ENCODE peak calls at places on chromosomes 3 and 15, in eight cellular contexts. X is PC-3, D is K562, V is endothelial cell of umbilical vein, L is mammary epithelial cell, R is neural progenitor cell, G is HCT116, M is DND-41. K is an unnamed sample.

GRCh38 chr3:29686889-29687592 is 406.2 kb downstream of the RBMS3 start:
- DNase-seq in X (no peak), D (no peak), V (peak), L (peak), R (no peak), G (no peak), M (no peak), K (peak)

GRCh38 chr3:185353823-185354614 is 8.9 kb upstream of the MAP3K13 start:
- DNase-seq in X (peak), D (peak), V (peak), L (peak), R (peak), G (peak), M (peak), K (peak)

GRCh38 chr3:134667461-134667860 is 16.6 kb upstream of the KY start:
- DNase-seq in X (no peak), D (no peak), V (no peak), L (no peak), R (no peak), G (no peak), M (no peak), K (no peak)

GRCh38 chr3:188959013-188959412 is 212.8 kb upstream of the TPRG1 start:
- DNase-seq in X (no peak), D (no peak), V (no peak), L (no peak), R (no peak), G (no peak), M (no peak), K (no peak)

GRCh38 chr3:178420033-178420432 is 116.2 kb upstream of the KCNMB2 start:
- DNase-seq in X (peak), D (no peak), V (no peak), L (no peak), R (no peak), G (no peak), M (no peak), K (peak)

GRCh38 chr3:159951580-159951979 is 37.1 kb upstream of the IL12A start:
- DNase-seq in X (no peak), D (no peak), V (no peak), L (no peak), R (no peak), G (no peak), M (no peak), K (no peak)

GRCh38 chr3:16151109-16151508 is 23.4 kb upstream of the GALNT15 start:
- DNase-seq in X (peak), D (no peak), V (peak), L (peak), R (no peak), G (no peak), M (no peak), K (peak)

GRCh38 chr3:46716461-46717441 is 918 bp downstream of the PRSS50 start:
- DNase-seq in X (no peak), D (no peak), V (no peak), L (no peak), R (no peak), G (no peak), M (peak), K (no peak)

GRCh38 chr15:64029111-64029510 is 17.2 kb downstream of the DAPK2 start:
- DNase-seq in X (no peak), D (no peak), V (no peak), L (no peak), R (peak), G (no peak), M (no peak), K (no peak)

GRCh38 chr3:172309059-172309458 is 139.2 kb downstream of the GHSR start:
- DNase-seq in X (no peak), D (no peak), V (no peak), L (no peak), R (no peak), G (no peak), M (no peak), K (no peak)

GRCh38 chr3:61847784-61848462 is 286.6 kb downstream of the PTPRG start:
- DNase-seq in X (no peak), D (no peak), V (peak), L (no peak), R (no peak), G (no peak), M (no peak), K (peak)

GRCh38 chr15:74790080-74790916 is 8.4 kb downstream of the CSK start:
- DNase-seq in X (no peak), D (no peak), V (no peak), L (no peak), R (no peak), G (no peak), M (no peak), K (peak)

GRCh38 chr15:41482070-41482469 is 11.6 kb upstream of the ITPKA start:
- DNase-seq in X (no peak), D (no peak), V (no peak), L (no peak), R (no peak), G (no peak), M (no peak), K (no peak)

GRCh38 chr3:197456271-197457091 is 99.3 kb downstream of the BDH1 start:
- DNase-seq in X (no peak), D (peak), V (peak), L (peak), R (peak), G (peak), M (peak), K (peak)

GRCh38 chr15:47983533-47983932 is 137.3 kb upstream of the SLC24A5 start:
- DNase-seq in X (peak), D (no peak), V (no peak), L (no peak), R (peak), G (no peak), M (no peak), K (no peak)

GRCh38 chr3:52314495-52314894 is 1.6 kb upstream of the DNAH1 start:
- DNase-seq in X (no peak), D (no peak), V (no peak), L (no peak), R (no peak), G (no peak), M (no peak), K (peak)

GRCh38 chr3:69246612-69247011 is 124.2 kb upstream of the LMOD3 start:
- DNase-seq in X (no peak), D (no peak), V (no peak), L (no peak), R (no peak), G (no peak), M (no peak), K (no peak)

GRCh38 chr3:155230382-155230781 is 63.1 kb downstream of the STRIT1 start:
- DNase-seq in X (no peak), D (no peak), V (no peak), L (peak), R (no peak), G (no peak), M (no peak), K (peak)

GRCh38 chr3:66401578-66402382 is 99.0 kb downstream of the LRIG1 start:
- DNase-seq in X (no peak), D (no peak), V (no peak), L (no peak), R (peak), G (no peak), M (no peak), K (no peak)

GRCh38 chr3:62607287-62608029 is 234.1 kb upstream of the FEZF2 start:
- DNase-seq in X (peak), D (no peak), V (peak), L (peak), R (peak), G (no peak), M (no peak), K (peak)

GRCh38 chr15:25875551-25875950 is 12.4 kb upstream of the ATP10A start:
- DNase-seq in X (no peak), D (no peak), V (no peak), L (no peak), R (no peak), G (no peak), M (no peak), K (peak)

GRCh38 chr15:63718590-63719035 is 115.1 kb downstream of the HERC1 start:
- DNase-seq in X (peak), D (no peak), V (no peak), L (peak), R (no peak), G (no peak), M (no peak), K (peak)

GRCh38 chr15:88400591-88400990 is 66.6 kb downstream of the MRPL46 start:
- DNase-seq in X (no peak), D (no peak), V (no peak), L (no peak), R (peak), G (no peak), M (no peak), K (no peak)

GRCh38 chr15:29968099-29968892 is 114.5 kb upstream of the GOLGA8J start:
- DNase-seq in X (peak), D (no peak), V (no peak), L (peak), R (peak), G (no peak), M (no peak), K (peak)

GRCh38 chr15:45387379-45388007 is 9.1 kb upstream of the GATM start:
- DNase-seq in X (peak), D (no peak), V (no peak), L (peak), R (no peak), G (no peak), M (no peak), K (no peak)

GRCh38 chr15:51076142-51076897 is 18.4 kb downstream of the TNFAIP8L3 start:
- DNase-seq in X (no peak), D (peak), V (no peak), L (no peak), R (no peak), G (no peak), M (no peak), K (no peak)

GRCh38 chr3:17717411-17717810 is 25.0 kb downstream of the TBC1D5 start:
- DNase-seq in X (no peak), D (no peak), V (no peak), L (no peak), R (no peak), G (no peak), M (no peak), K (no peak)

DNA sequence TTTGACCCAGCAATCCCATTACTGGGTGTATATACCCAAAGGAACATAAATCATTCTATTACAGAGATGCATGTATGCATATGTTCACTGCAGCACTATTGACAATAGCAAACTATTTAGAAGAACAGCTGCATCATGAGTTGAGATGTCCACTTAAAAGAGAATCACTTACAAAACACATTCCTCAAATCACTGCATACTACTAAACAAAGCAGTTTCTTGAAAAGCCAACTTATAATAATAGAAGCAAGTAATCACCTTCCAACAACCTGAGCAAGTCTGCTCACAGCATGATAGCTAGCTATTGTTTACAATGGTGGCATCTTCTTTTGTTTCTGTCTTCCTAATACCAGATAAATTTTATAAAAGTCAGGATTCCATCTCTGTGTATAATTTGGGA is 454.7 kb upstream of the ADAMTS9 start:
- DNase-seq in X (no peak), D (no peak), V (no peak), L (no peak), R (peak), G (no peak), M (no peak), K (no peak)
- H3K9ac ChIP-seq in X (no peak), D (no peak), V (no peak), L (no peak), R (no peak), G (no peak), M (no peak), K (no peak)

DNA sequence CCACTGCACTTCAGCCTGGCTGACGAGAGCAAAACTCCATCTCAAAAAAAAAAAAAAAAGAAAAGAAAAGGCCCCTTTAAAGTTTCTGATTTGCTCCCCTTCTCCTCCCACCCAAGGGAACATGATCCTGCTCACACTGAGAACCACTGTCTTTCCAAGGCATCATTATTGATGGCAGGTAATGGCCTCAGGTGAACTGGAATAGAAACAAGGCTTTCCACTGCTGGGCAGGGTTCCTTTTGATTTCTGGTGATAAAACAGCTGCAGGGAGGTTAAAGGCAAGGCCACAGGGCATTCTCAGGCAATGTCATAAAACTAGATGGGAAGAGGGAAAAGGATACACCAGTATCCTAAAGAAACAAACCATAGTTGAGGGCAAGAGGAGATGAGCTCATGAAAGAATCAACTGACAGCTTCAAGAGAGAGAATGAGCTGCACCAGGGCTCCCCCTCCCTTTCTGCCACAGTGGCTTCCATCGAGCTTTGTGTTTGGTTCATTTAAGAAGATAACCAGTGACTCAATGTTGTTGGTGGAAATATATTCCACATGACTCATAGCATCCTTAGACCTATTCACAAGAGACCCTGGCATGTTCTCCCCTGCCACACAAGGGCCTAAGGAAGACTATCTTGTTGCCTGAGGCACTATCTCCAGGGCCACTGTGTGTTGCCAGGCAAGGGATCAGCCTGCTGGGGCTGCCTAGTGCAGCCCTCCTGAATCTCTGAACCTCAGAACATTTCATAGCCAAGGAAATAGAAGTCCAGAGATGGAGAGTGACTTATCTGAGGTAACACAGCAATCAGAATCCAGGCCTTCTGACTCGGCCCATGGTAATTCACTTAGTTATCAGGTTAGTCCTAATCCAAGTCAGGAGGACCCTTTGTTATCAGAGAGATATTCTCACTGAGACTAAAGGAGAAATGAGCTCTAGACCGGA is 86.5 kb downstream of the WDR76 start:
- DNase-seq in X (peak), D (no peak), V (peak), L (peak), R (no peak), G (peak), M (no peak), K (peak)
- TF ChIP-seq EZH2 in X (no peak), D (no peak), V (no peak), L (no peak), R (no peak), G (no peak), M (no peak), K (no peak)

GRCh38 chr15:31367730-31368344 is 41.2 kb downstream of the KLF13 start:
- DNase-seq in X (no peak), D (no peak), V (no peak), L (no peak), R (no peak), G (no peak), M (no peak), K (no peak)

GRCh38 chr15:31365032-31365654 is 38.5 kb downstream of the KLF13 start:
- DNase-seq in X (no peak), D (no peak), V (no peak), L (no peak), R (no peak), G (no peak), M (no peak), K (no peak)

GRCh38 chr15:31366169-31366734 is 39.6 kb downstream of the KLF13 start:
- DNase-seq in X (no peak), D (no peak), V (no peak), L (peak), R (no peak), G (no peak), M (no peak), K (peak)

GRCh38 chr15:31365655-31366127 is 39.1 kb downstream of the KLF13 start:
- DNase-seq in X (no peak), D (peak), V (no peak), L (peak), R (peak), G (no peak), M (peak), K (peak)

DNA sequence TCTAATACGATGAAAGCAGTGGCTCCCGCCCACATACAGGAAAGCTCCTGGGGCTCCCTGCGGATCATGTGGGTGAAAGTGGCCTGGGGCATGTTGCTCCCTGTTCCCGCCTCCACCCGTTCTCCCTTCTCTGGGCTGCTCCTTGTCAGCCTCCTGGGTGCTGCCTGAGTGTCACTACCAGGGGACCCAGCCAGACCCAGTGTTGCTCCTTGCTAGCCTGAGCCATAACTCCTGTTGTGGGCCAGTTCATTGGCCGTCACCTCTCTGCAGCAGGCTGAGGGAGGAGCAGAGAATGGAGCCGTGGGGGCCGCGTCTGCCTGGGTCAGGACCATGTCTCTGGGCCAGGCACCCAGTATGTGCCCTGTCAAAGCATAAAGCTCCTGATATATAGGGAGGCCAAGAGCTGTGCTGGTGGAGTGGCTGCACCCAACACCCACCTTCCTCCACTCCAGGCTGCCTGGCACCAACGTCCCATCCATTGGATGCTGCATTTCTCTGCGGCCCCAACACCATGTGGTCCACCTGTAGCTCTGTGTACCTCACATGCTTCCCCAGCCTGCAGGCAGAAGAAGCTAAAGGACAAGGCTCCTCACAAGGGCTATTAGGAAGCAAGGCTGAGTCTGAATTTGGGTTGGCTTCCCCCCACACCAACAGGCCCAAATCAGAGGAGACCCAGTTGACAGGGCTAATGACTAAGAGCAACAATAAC is 40.5 kb downstream of the KLF13 start:
- DNase-seq in X (no peak), D (no peak), V (no peak), L (no peak), R (no peak), G (no peak), M (no peak), K (no peak)
- H3K9ac ChIP-seq in X (no peak), D (no peak), V (no peak), L (no peak), R (no peak), G (no peak), M (no peak), K (no peak)

GRCh38 chr3:147422934-147423599 is 13.9 kb downstream of the ZIC1 start:
- DNase-seq in X (no peak), D (no peak), V (no peak), L (no peak), R (peak), G (no peak), M (no peak), K (peak)

GRCh38 chr3:147422226-147422933 is 13.2 kb downstream of the ZIC1 start:
- DNase-seq in X (no peak), D (no peak), V (no peak), L (no peak), R (peak), G (no peak), M (no peak), K (no peak)

GRCh38 chr3:147420361-147421183 is 11.4 kb downstream of the ZIC1 start:
- DNase-seq in X (no peak), D (no peak), V (no peak), L (no peak), R (peak), G (no peak), M (no peak), K (no peak)

GRCh38 chr3:147419731-147420360 is 10.7 kb downstream of the ZIC1 start:
- DNase-seq in X (no peak), D (no peak), V (no peak), L (no peak), R (peak), G (no peak), M (no peak), K (no peak)

DNA sequence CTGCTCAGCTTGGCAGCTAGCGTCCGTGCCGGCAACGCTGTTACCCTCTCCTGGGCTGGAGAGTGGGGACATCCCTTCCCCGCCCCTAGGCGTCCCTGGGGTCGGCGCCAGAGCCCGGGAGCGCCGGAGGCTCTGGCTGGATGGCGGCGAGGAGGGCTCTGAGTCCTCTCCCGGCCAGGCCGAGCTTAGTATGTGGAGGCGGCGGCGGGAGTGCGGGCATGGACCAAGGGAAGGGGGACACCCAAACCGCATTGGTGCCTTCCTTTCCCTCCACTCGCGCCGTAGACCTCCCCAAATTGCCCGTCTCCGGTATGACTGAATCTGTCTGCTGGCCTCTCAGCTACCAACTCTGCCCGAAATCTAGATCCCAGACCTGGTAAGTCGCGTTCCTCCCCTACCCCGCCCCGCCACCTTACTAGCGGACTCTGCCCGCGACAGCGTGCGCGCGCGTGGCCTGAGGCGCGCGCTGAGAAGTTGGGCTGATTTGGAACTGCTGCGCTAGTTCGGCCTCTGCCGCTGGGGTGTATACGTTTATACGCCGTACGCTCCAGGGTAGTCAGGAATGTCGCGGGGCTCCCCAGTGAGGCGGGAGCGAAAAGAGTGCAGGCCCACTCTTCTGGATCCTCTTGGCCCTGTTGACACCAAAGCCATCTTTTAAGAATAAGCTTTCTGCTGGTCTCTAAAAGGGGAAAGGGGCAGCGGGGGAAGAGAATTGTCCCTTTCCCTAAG is 12.2 kb downstream of the ZIC1 start:
- DNase-seq in X (no peak), D (no peak), V (no peak), L (no peak), R (peak), G (no peak), M (no peak), K (peak)
- TF ChIP-seq EZH2 in X (no peak), D (no peak), V (peak), L (peak), R (peak), G (no peak), M (no peak), K (no peak)